ENCODE peak calls at places on chromosomes 11 and 22, in ten cellular contexts. D is H9, Q is AG04450, L is GM23248, Z is DND-41, C is pancreas, B is heart right ventricle, G is H1, H is dorsolateral prefrontal cortex, A is keratinocyte. F is an unnamed sample.

GRCh38 chr11:68542617-68543016 is 82.1 kb downstream of the PPP6R3 start:
- DNase-seq in D (no peak), Q (peak), L (peak), Z (no peak), C (no peak), B (no peak), G (no peak), H (no peak), A (no peak), F (no peak)

GRCh38 chr22:19058713-19059451 is 63.3 kb downstream of the DGCR2 start:
- DNase-seq in D (no peak), Q (no peak), L (no peak), Z (no peak), C (peak), B (no peak), G (no peak), H (no peak), A (no peak), F (no peak)

GRCh38 chr22:17954200-17954859 is 70.0 kb downstream of the MICAL3 start:
- DNase-seq in D (no peak), Q (no peak), L (no peak), Z (no peak), C (no peak), B (no peak), G (no peak), H (no peak), A (no peak), F (no peak)

GRCh38 chr22:39967103-39967829 is 7.1 kb downstream of the TMA7B start:
- DNase-seq in D (no peak), Q (no peak), L (peak), Z (no peak), C (no peak), B (no peak), G (no peak), H (no peak), A (no peak), F (no peak)

GRCh38 chr11:130817608-130817944 is 98.7 kb downstream of the SNX19 start:
- DNase-seq in D (no peak), Q (peak), L (peak), Z (no peak), C (no peak), B (no peak), G (no peak), H (no peak), A (no peak), F (no peak)

GRCh38 chr11:75349540-75350116 is 1.8 kb downstream of the ARRB1 start:
- DNase-seq in D (peak), Q (no peak), L (no peak), Z (no peak), C (no peak), B (peak), G (no peak), H (no peak), A (no peak), F (no peak)

GRCh38 chr22:19576460-19577421 is 52.5 kb upstream of the CLDN5 start:
- DNase-seq in D (peak), Q (no peak), L (peak), Z (no peak), C (no peak), B (peak), G (no peak), H (no peak), A (no peak), F (no peak)

GRCh38 chr22:49513358-49513851 is 314.3 kb downstream of the BRD1 start:
- DNase-seq in D (peak), Q (no peak), L (no peak), Z (no peak), C (no peak), B (no peak), G (no peak), H (no peak), A (no peak), F (no peak)

GRCh38 chr11:19226378-19227195 is 14.2 kb downstream of the E2F8 start:
- DNase-seq in D (no peak), Q (no peak), L (no peak), Z (no peak), C (no peak), B (no peak), G (no peak), H (no peak), A (no peak), F (no peak)

GRCh38 chr11:94185387-94186084 is 56.9 kb downstream of the PANX1 start:
- DNase-seq in D (no peak), Q (peak), L (peak), Z (no peak), C (peak), B (no peak), G (no peak), H (no peak), A (no peak), F (peak)

GRCh38 chr11:76916712-76917111 is 56.0 kb downstream of the ACER3 start:
- DNase-seq in D (no peak), Q (no peak), L (no peak), Z (no peak), C (no peak), B (no peak), G (no peak), H (no peak), A (no peak), F (no peak)

GRCh38 chr11:95279921-95280861 is 49.2 kb upstream of the SESN3 start:
- DNase-seq in D (peak), Q (no peak), L (peak), Z (no peak), C (no peak), B (no peak), G (peak), H (peak), A (no peak), F (no peak)

GRCh38 chr11:122159173-122159701 is 43.2 kb upstream of the BLID start:
- DNase-seq in D (no peak), Q (no peak), L (peak), Z (peak), C (no peak), B (no peak), G (no peak), H (peak), A (no peak), F (no peak)

GRCh38 chr11:113725883-113726405 is 19.8 kb upstream of the TMPRSS5 start:
- DNase-seq in D (no peak), Q (no peak), L (no peak), Z (no peak), C (no peak), B (no peak), G (no peak), H (no peak), A (no peak), F (no peak)

GRCh38 chr11:93529707-93530467 is 13.3 kb downstream of the SMCO4 start:
- DNase-seq in D (no peak), Q (no peak), L (peak), Z (peak), C (no peak), B (no peak), G (no peak), H (no peak), A (no peak), F (no peak)

GRCh38 chr11:129613076-129613475 is 202.6 kb upstream of the TMEM45B start:
- DNase-seq in D (no peak), Q (no peak), L (no peak), Z (no peak), C (no peak), B (no peak), G (no peak), H (no peak), A (no peak), F (peak)

GRCh38 chr22:36398602-36399472 is 11.1 kb upstream of the MYH9 start:
- DNase-seq in D (no peak), Q (no peak), L (peak), Z (no peak), C (no peak), B (no peak), G (no peak), H (no peak), A (no peak), F (no peak)

GRCh38 chr11:86360775-86361395 is 13.8 kb upstream of the CCDC81 start:
- DNase-seq in D (no peak), Q (peak), L (peak), Z (no peak), C (no peak), B (no peak), G (no peak), H (no peak), A (no peak), F (no peak)

GRCh38 chr11:43687120-43687791 is 6.7 kb downstream of the HSD17B12 start:
- DNase-seq in D (no peak), Q (no peak), L (peak), Z (no peak), C (no peak), B (peak), G (no peak), H (no peak), A (peak), F (no peak)

GRCh38 chr11:65274734-65275682 is 13.2 kb downstream of the POLA2 start:
- DNase-seq in D (peak), Q (peak), L (peak), Z (peak), C (peak), B (peak), G (peak), H (peak), A (no peak), F (no peak)

GRCh38 chr11:45655347-45655756 is 10.1 kb downstream of the CHST1 start:
- DNase-seq in D (peak), Q (peak), L (peak), Z (peak), C (peak), B (peak), G (peak), H (peak), A (peak), F (no peak)

GRCh38 chr11:126337472-126338241 is 17.8 kb upstream of the ST3GAL4 start:
- DNase-seq in D (no peak), Q (no peak), L (no peak), Z (no peak), C (no peak), B (no peak), G (no peak), H (no peak), A (no peak), F (no peak)

GRCh38 chr11:126561327-126561893 is 205.9 kb downstream of the ST3GAL4 start:
- DNase-seq in D (peak), Q (peak), L (peak), Z (peak), C (peak), B (no peak), G (peak), H (no peak), A (peak), F (no peak)

GRCh38 chr11:126426126-126426525 is 70.6 kb downstream of the ST3GAL4 start:
- DNase-seq in D (no peak), Q (no peak), L (no peak), Z (no peak), C (no peak), B (no peak), G (no peak), H (no peak), A (no peak), F (no peak)

GRCh38 chr22:27032121-27032761 is 374.9 kb downstream of the MIAT start:
- DNase-seq in D (peak), Q (no peak), L (peak), Z (no peak), C (peak), B (peak), G (peak), H (peak), A (no peak), F (no peak)

GRCh38 chr11:111441443-111441842 is 62.4 kb upstream of the POU2AF1 start:
- DNase-seq in D (no peak), Q (peak), L (peak), Z (no peak), C (no peak), B (no peak), G (no peak), H (no peak), A (peak), F (no peak)

GRCh38 chr22:35014812-35015211 is 51.1 kb upstream of the ISX start:
- DNase-seq in D (no peak), Q (no peak), L (no peak), Z (no peak), C (no peak), B (no peak), G (no peak), H (no peak), A (no peak), F (no peak)

GRCh38 chr11:60314607-60315321 is 12.3 kb upstream of the MS4A6E start:
- DNase-seq in D (no peak), Q (no peak), L (no peak), Z (no peak), C (no peak), B (no peak), G (no peak), H (no peak), A (no peak), F (no peak)

GRCh38 chr22:42399315-42400271 is 32.6 kb downstream of the NFAM1 start:
- DNase-seq in D (peak), Q (no peak), L (no peak), Z (peak), C (peak), B (peak), G (no peak), H (peak), A (no peak), F (no peak)

GRCh38 chr11:69912161-69912910 is 93.1 kb upstream of the FGF3 start:
- DNase-seq in D (peak), Q (no peak), L (no peak), Z (no peak), C (no peak), B (no peak), G (no peak), H (no peak), A (no peak), F (no peak)

GRCh38 chr11:14309425-14310192 is 49.4 kb downstream of the RRAS2 start:
- DNase-seq in D (no peak), Q (no peak), L (no peak), Z (no peak), C (no peak), B (no peak), G (no peak), H (no peak), A (no peak), F (no peak)

GRCh38 chr22:38871360-38872171 is 450 bp downstream of the CBX6 start:
- DNase-seq in D (no peak), Q (no peak), L (peak), Z (peak), C (no peak), B (no peak), G (no peak), H (peak), A (no peak), F (no peak)

GRCh38 chr11:65429724-65430405 is 7.3 kb downstream of the NEAT1 start:
- DNase-seq in D (no peak), Q (no peak), L (peak), Z (peak), C (peak), B (peak), G (no peak), H (peak), A (no peak), F (no peak)

GRCh38 chr11:44988981-44989635 is 38.4 kb upstream of the TP53I11 start:
- DNase-seq in D (peak), Q (no peak), L (no peak), Z (no peak), C (no peak), B (no peak), G (no peak), H (no peak), A (no peak), F (no peak)

GRCh38 chr22:42289671-42290269 is 19.3 kb upstream of the TCF20 start:
- DNase-seq in D (no peak), Q (no peak), L (peak), Z (no peak), C (no peak), B (no peak), G (no peak), H (peak), A (no peak), F (no peak)

GRCh38 chr22:32476804-32477203 is 2.2 kb downstream of the FBXO7 start:
- DNase-seq in D (no peak), Q (no peak), L (no peak), Z (no peak), C (no peak), B (no peak), G (no peak), H (no peak), A (no peak), F (no peak)
- H3K27ac ChIP-seq in D (no peak), Q (no peak), L (peak), Z (peak), C (no peak), B (peak), G (no peak), H (peak), A (no peak), F (no peak)

GRCh38 chr11:102047305-102047924 is at the start of gene CFAP300:
- DNase-seq in D (peak), Q (no peak), L (peak), Z (no peak), C (peak), B (peak), G (peak), H (peak), A (no peak), F (peak)
- H3K27ac ChIP-seq in D (no peak), Q (peak), L (peak), Z (no peak), C (no peak), B (peak), G (no peak), H (no peak), A (peak), F (peak)

DNA sequence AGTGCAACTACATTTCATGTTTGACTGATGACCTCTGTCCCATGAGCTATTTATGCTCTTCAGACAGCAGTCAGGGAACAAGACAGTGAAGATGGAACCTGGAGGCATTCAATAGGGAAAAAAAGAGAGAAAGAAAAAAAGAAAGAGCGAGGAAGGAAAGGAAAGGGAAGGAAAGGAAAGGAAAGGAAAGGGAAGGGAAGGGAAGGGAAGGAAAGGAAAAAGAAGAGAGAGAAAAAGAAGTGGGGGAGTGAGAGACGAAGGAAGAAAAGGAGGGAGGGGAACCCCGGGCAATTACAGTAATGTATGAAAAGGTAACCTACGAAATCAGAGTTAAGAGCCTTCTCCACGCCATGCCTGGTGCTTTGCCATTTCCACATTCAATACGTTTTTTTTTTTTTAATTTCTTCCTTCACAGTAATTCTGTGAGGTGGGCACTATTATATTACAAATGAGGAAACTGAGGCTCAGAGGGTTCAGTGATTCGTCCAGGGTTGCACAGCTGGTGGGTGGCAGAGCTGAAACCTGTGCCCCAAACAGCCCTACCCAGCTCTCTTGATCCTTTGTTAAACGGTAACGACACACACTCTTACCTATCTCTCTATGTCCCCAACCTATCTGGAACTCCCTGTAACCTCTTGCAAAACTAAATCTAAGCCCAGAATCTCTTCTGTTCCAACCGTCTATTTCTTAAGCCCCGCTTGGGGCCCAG is 39.3 kb downstream of the ETS1 start:
- DNase-seq in D (no peak), Q (no peak), L (no peak), Z (no peak), C (no peak), B (no peak), G (no peak), H (no peak), A (no peak), F (no peak)
- H3K27ac ChIP-seq in D (no peak), Q (peak), L (no peak), Z (no peak), C (no peak), B (peak), G (no peak), H (no peak), A (no peak), F (peak)

DNA sequence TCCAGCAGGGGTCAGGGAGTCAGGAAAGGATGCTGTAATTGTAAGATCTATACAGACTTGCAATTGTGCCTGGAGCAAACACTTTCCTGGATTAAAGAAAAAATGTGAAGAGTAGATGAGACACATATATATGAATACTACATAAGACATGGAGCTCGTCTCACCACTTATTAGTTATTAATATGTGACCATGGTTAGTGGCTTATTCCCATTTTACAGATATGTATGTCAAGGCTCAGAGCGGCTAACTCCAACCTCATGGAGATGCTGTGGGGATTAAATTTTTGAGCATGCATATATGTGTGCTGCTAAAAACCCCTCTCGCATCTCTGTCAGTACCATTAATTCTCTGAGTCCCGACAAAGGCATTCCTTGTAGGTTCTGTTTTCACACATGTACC is 125.7 kb downstream of the SLC1A2 start:
- DNase-seq in D (no peak), Q (no peak), L (no peak), Z (no peak), C (no peak), B (no peak), G (no peak), H (no peak), A (no peak), F (no peak)
- H3K27ac ChIP-seq in D (no peak), Q (no peak), L (no peak), Z (no peak), C (peak), B (no peak), G (no peak), H (no peak), A (no peak), F (no peak)